ENCODE peak calls at places on chromosomes 3 and 15, in eight cellular contexts. H, O, J, Q, V, E, B and Y are unnamed samples.

GRCh38 chr3:129605593-129606521 is 619 bp downstream of the PLXND1 start:
- DNase-seq in H (no peak), O (no peak), J (peak), Q (peak), V (no peak), E (no peak), B (no peak), Y (no peak)

GRCh38 chr15:70320077-70320830 is 222.5 kb upstream of the TLE3 start:
- DNase-seq in H (no peak), O (no peak), J (peak), Q (no peak), V (no peak), E (no peak), B (no peak), Y (no peak)

GRCh38 chr15:77409259-77410156 is 10.4 kb downstream of the PEAK1 start:
- DNase-seq in H (no peak), O (no peak), J (no peak), Q (no peak), V (no peak), E (no peak), B (no peak), Y (no peak)

GRCh38 chr3:111541911-111542483 is at the start of gene CD96:
- DNase-seq in H (no peak), O (no peak), J (peak), Q (no peak), V (no peak), E (no peak), B (no peak), Y (no peak)

GRCh38 chr15:42045211-42045615 is 24.4 kb upstream of the PLA2G4E start:
- DNase-seq in H (no peak), O (no peak), J (no peak), Q (no peak), V (no peak), E (no peak), B (no peak), Y (peak)

GRCh38 chr3:159634414-159634813 is 354.2 kb upstream of the IL12A start:
- DNase-seq in H (no peak), O (no peak), J (peak), Q (no peak), V (no peak), E (no peak), B (no peak), Y (no peak)

GRCh38 chr15:36468746-36469145 is 110.7 kb upstream of the CDIN1 start:
- DNase-seq in H (peak), O (no peak), J (peak), Q (no peak), V (no peak), E (no peak), B (no peak), Y (no peak)

GRCh38 chr15:56286213-56286612 is 42.5 kb upstream of the RFX7 start:
- DNase-seq in H (no peak), O (no peak), J (no peak), Q (peak), V (no peak), E (no peak), B (no peak), Y (no peak)

GRCh38 chr3:155325263-155325835 is 31.9 kb upstream of the STRIT1 start:
- DNase-seq in H (no peak), O (no peak), J (no peak), Q (peak), V (no peak), E (no peak), B (no peak), Y (no peak)
- TF ChIP-seq CTCF in H (peak), O (no peak), J (peak), Q (no peak), V (no peak), E (no peak), B (no peak), Y (no peak)

GRCh38 chr3:7423995-7424394 is 563.1 kb downstream of the GRM7 start:
- DNase-seq in H (no peak), O (no peak), J (no peak), Q (no peak), V (no peak), E (no peak), B (no peak), Y (no peak)

DNA sequence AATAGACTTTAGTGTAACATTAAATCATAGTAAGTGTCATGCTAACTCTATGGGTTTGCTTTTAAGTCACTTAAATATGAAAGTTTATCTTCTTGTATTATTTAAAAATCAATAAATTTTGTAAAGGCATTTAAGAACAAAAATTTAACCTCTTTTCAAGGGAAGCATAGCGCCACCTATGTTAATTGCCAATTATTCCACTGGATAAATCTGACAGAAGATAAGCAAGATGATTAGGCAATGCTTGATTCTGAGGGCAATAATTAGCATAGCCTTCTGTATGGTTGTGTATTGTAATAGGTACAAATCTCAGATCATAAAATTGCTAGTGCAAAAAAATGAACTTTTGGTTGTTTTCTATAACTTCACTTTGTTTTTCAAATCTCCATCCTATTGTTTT is 560.1 kb downstream of the GRM7 start:
- DNase-seq in H (no peak), O (no peak), J (no peak), Q (no peak), V (no peak), E (no peak), B (no peak), Y (no peak)
- TF ChIP-seq CTCF in H (no peak), O (no peak), J (no peak), Q (no peak), V (no peak), E (peak), B (no peak), Y (no peak)

GRCh38 chr15:45254405-45255293 is 2.6 kb downstream of the SLC28A2 start:
- DNase-seq in H (peak), O (no peak), J (peak), Q (no peak), V (no peak), E (no peak), B (no peak), Y (no peak)

GRCh38 chr15:45249125-45249780 is 2.8 kb upstream of the SLC28A2 start:
- DNase-seq in H (no peak), O (no peak), J (no peak), Q (no peak), V (no peak), E (no peak), B (no peak), Y (no peak)

GRCh38 chr15:45251888-45252287 is at the start of gene SLC28A2:
- DNase-seq in H (no peak), O (no peak), J (no peak), Q (no peak), V (no peak), E (no peak), B (no peak), Y (no peak)

GRCh38 chr15:45253330-45253729 is 1.3 kb downstream of the SLC28A2 start:
- DNase-seq in H (no peak), O (no peak), J (no peak), Q (peak), V (no peak), E (no peak), B (no peak), Y (no peak)
- TF ChIP-seq CTCF in H (peak), O (peak), J (peak), Q (peak), V (no peak), E (peak), B (no peak), Y (no peak)

DNA sequence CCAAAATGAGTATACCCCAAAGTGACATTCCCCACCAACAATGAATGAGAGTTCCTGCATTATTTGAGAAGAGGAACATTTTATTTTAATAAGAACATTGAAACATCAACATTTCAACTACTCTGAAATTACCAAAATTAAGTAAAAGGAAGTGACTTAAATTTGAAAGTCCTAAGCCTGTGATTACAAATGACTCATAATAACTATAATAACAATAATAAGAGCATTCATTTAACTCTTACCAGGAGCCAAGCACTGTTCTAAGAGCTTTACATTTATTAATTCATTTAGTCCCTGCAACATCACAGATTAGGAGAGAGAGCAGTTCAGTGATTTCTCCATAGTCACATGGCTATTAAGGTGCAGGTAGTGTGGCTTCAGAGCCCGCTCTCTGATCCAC is 32.5 kb downstream of the LRRC28 start:
- DNase-seq in H (no peak), O (no peak), J (peak), Q (no peak), V (no peak), E (no peak), B (no peak), Y (no peak)
- TF ChIP-seq CTCF in H (no peak), O (no peak), J (no peak), Q (no peak), V (no peak), E (no peak), B (no peak), Y (no peak)

GRCh38 chr3:52451237-52452083 is 2.4 kb downstream of the TNNC1 start:
- DNase-seq in H (no peak), O (no peak), J (no peak), Q (no peak), V (no peak), E (no peak), B (no peak), Y (no peak)
- TF ChIP-seq CTCF in H (no peak), O (peak), J (no peak), Q (no peak), V (no peak), E (peak), B (no peak), Y (no peak)